ENCODE peak calls at places on chromosomes 5 and 9, in six cellular contexts. I is DND-41, U is GM23338, H is gastrocnemius medialis, B is spleen, T is IMR-90. N is an unnamed sample. For H3K36me3 and H3K4me1, the result is how much of the 10 kb centered on the place peaks cover.

GRCh38 chr5:127112347-127112864 is 39.1 kb upstream of the C5orf63 start:
- DNase-seq in U (no peak), T (no peak), H (no peak), I (no peak), B (no peak), N (no peak)

GRCh38 chr5:3835817-3836216 is 240.2 kb downstream of the IRX1 start:
- DNase-seq in B (no peak), U (no peak), I (no peak), H (no peak), T (no peak), N (no peak)

GRCh38 chr5:139711852-139712171 is 63.7 kb downstream of the CXXC5 start:
- DNase-seq in T (no peak), B (peak), U (peak), H (no peak), I (no peak), N (no peak)

GRCh38 chr5:64003966-64004365 is 41.7 kb upstream of the HTR1A start:
- DNase-seq in U (no peak), I (no peak), H (no peak), T (no peak), B (no peak), N (no peak)

GRCh38 chr9:114745108-114745848 is 60.6 kb downstream of the TNFSF15 start:
- DNase-seq in I (no peak), U (no peak), H (no peak), B (no peak), T (no peak), N (no peak)

GRCh38 chr5:113447651-113448050 is 12.9 kb upstream of the TSSK1B start:
- DNase-seq in I (no peak), B (no peak), U (peak), T (no peak), H (no peak), N (no peak)

GRCh38 chr5:56145106-56145505 is 88.0 kb downstream of the ANKRD55 start:
- DNase-seq in T (no peak), B (no peak), U (no peak), I (no peak), H (no peak), N (no peak)

GRCh38 chr5:137507150-137507549 is 8.0 kb upstream of the SPOCK1 start:
- DNase-seq in I (no peak), T (no peak), U (no peak), B (no peak), H (no peak), N (no peak)

GRCh38 chr5:118506453-118506852 is 481.9 kb downstream of the DTWD2 start:
- DNase-seq in U (no peak), I (no peak), B (peak), T (no peak), H (no peak), N (no peak)

GRCh38 chr9:113853333-113853732 is 22.8 kb upstream of the ZNF618 start:
- DNase-seq in B (no peak), T (no peak), H (no peak), I (no peak), U (peak), N (no peak)

GRCh38 chr5:102583663-102584062 is 84.9 kb upstream of the SLCO6A1 start:
- DNase-seq in B (no peak), T (peak), I (no peak), H (no peak), U (peak), N (no peak)

GRCh38 chr5:132510076-132510475 is 19.5 kb upstream of the IRF1 start:
- DNase-seq in I (no peak), B (no peak), H (no peak), U (no peak), T (peak), N (no peak)

GRCh38 chr9:131776473-131776872 is 36.6 kb upstream of the RAPGEF1 start:
- DNase-seq in I (peak), B (no peak), U (peak), T (peak), H (no peak), N (no peak)

GRCh38 chr9:78321505-78321904 is 24.6 kb downstream of the PSAT1 start:
- DNase-seq in U (no peak), T (no peak), I (no peak), B (no peak), H (no peak), N (no peak)

GRCh38 chr5:154756871-154757646 is 1.9 kb downstream of the LARP1 start:
- DNase-seq in B (peak), I (peak), U (peak), T (peak), H (peak), N (peak)

GRCh38 chr9:69339620-69340019 is 14.6 kb downstream of the ENTREP1 start:
- DNase-seq in H (no peak), B (no peak), I (no peak), U (peak), T (no peak), N (no peak)

GRCh38 chr9:5509573-5509972 is 758 bp upstream of the PDCD1LG2 start:
- DNase-seq in U (no peak), I (no peak), H (no peak), T (peak), B (no peak), N (no peak)

GRCh38 chr5:41747291-41747690 is 122.9 kb downstream of the OXCT1 start:
- DNase-seq in T (peak), B (no peak), H (no peak), I (no peak), U (no peak), N (no peak)

GRCh38 chr9:12963537-12963936 is 188.7 kb downstream of the LURAP1L start:
- DNase-seq in U (no peak), T (no peak), B (no peak), H (no peak), I (no peak), N (no peak)

GRCh38 chr9:72726951-72727350 is 205.5 kb downstream of the TMC1 start:
- DNase-seq in B (no peak), T (no peak), H (no peak), I (no peak), U (peak), N (no peak)

GRCh38 chr5:114050087-114050486 is 311.8 kb upstream of the KCNN2 start:
- DNase-seq in B (no peak), T (no peak), U (no peak), H (no peak), I (no peak), N (no peak)

GRCh38 chr9:2849943-2850342 is 6.0 kb upstream of the PUM3 start:
- DNase-seq in T (no peak), H (no peak), U (no peak), B (no peak), I (no peak), N (no peak)

GRCh38 chr9:967851-968641 is 8.4 kb upstream of the DMRT3 start:
- DNase-seq in U (peak), I (no peak), H (no peak), T (peak), B (no peak), N (no peak)

GRCh38 chr5:120848883-120849282 is 384.8 kb downstream of the PRR16 start:
- DNase-seq in U (peak), I (no peak), H (no peak), T (no peak), B (no peak), N (no peak)

GRCh38 chr9:121689461-121690157 is 38.2 kb downstream of the DAB2IP start:
- DNase-seq in H (no peak), U (no peak), T (no peak), I (no peak), B (peak), N (no peak)

GRCh38 chr9:38181866-38182265 is 112.8 kb upstream of the SHB start:
- DNase-seq in B (no peak), H (no peak), T (no peak), I (no peak), U (no peak), N (no peak)

GRCh38 chr9:37293664-37294524 is 128.6 kb upstream of the GRHPR start:
- DNase-seq in T (peak), H (no peak), I (peak), B (no peak), U (no peak), N (no peak)

GRCh38 chr9:34552986-34553385 is 30.2 kb upstream of the ENHO start:
- DNase-seq in B (peak), I (no peak), T (no peak), U (no peak), H (no peak), N (peak)

GRCh38 chr9:72978724-72979123 is 25.9 kb upstream of the ALDH1A1 start:
- DNase-seq in H (no peak), I (no peak), B (no peak), U (no peak), T (no peak), N (no peak)

GRCh38 chr5:16916262-16916878 is 19.7 kb downstream of the MYO10 start:
- DNase-seq in U (no peak), B (no peak), T (peak), H (no peak), I (no peak), N (no peak)

GRCh38 chr9:88923653-88924284 is 67.5 kb upstream of the S1PR3 start:
- DNase-seq in H (no peak), I (no peak), B (peak), U (no peak), T (no peak), N (peak)

GRCh38 chr9:131337131-131337848 is 47.8 kb downstream of the PLPP7 start:
- DNase-seq in U (no peak), H (no peak), I (no peak), T (no peak), B (peak), N (no peak)

GRCh38 chr5:126836778-126837177 is 59.8 kb downstream of the LMNB1 start:
- DNase-seq in T (no peak), I (no peak), B (no peak), U (no peak), H (no peak), N (no peak)

GRCh38 chr9:75866273-75866871 is 24.1 kb upstream of the PCSK5 start:
- DNase-seq in H (no peak), T (peak), U (peak), B (no peak), I (peak), N (no peak)

GRCh38 chr5:143514915-143515314 is 111.4 kb upstream of the NR3C1 start:
- DNase-seq in B (no peak), H (no peak), I (no peak), U (no peak), T (peak), N (no peak)

GRCh38 chr5:2756764-2757163 is 5.3 kb upstream of the IRX2 start:
- DNase-seq in H (no peak), T (no peak), B (no peak), I (no peak), U (peak), N (no peak)

GRCh38 chr5:448061-448765 is 5.2 kb downstream of the EXOC3 start:
- DNase-seq in H (no peak), B (peak), U (no peak), I (no peak), T (no peak), N (peak)

GRCh38 chr9:100700689-100701318 is 122.9 kb downstream of the CAVIN4 start:
- DNase-seq in B (no peak), U (peak), T (peak), I (peak), H (no peak), N (no peak)

GRCh38 chr9:131393622-131394463 is at the start of gene PRRC2B:
- DNase-seq in H (peak), T (peak), I (peak), B (peak), U (peak), N (peak)

GRCh38 chr5:82388186-82388585 is 110.0 kb upstream of the RPS23 start:
- DNase-seq in B (no peak), I (no peak), T (peak), U (no peak), H (no peak), N (no peak)

GRCh38 chr5:68962632-68963484 is 131.0 kb upstream of the SLC30A5 start:
- DNase-seq in H (peak), B (no peak), U (peak), I (peak), T (peak), N (peak)
- TF ChIP-seq CTCF in H (peak), B (peak), U (peak), I (peak), T (peak), N (peak)

GRCh38 chr9:133809335-133809734 is 71.2 kb upstream of the SARDH start:
- DNase-seq in T (no peak), H (no peak), B (no peak), U (no peak), I (no peak), N (no peak)
- H3K36me3 ChIP-seq in T (under half), H (under half), B (half or more), U (under half), I (under half), N (under half)

GRCh38 chr9:93954436-93955355 is at the start of gene BARX1:
- DNase-seq in B (no peak), H (no peak), U (peak), I (no peak), T (no peak), N (no peak)
- H3K4me1 ChIP-seq in B (under half), H (under half), U (half or more), I (under half), T (under half), N (under half)

GRCh38 chr9:71684566-71684965 is 83.7 kb downstream of the CEMIP2 start:
- DNase-seq in T (no peak), H (no peak), U (no peak), B (no peak), I (no peak), N (no peak)

GRCh38 chr9:71681708-71682268 is 86.5 kb downstream of the CEMIP2 start:
- DNase-seq in T (peak), B (no peak), H (no peak), U (no peak), I (no peak), N (no peak)

GRCh38 chr9:71685394-71685793 is 82.9 kb downstream of the CEMIP2 start:
- DNase-seq in T (peak), H (no peak), I (peak), B (no peak), U (no peak), N (no peak)

GRCh38 chr9:71685988-71686387 is 82.3 kb downstream of the CEMIP2 start:
- DNase-seq in B (no peak), T (no peak), I (peak), H (no peak), U (peak), N (no peak)

DNA sequence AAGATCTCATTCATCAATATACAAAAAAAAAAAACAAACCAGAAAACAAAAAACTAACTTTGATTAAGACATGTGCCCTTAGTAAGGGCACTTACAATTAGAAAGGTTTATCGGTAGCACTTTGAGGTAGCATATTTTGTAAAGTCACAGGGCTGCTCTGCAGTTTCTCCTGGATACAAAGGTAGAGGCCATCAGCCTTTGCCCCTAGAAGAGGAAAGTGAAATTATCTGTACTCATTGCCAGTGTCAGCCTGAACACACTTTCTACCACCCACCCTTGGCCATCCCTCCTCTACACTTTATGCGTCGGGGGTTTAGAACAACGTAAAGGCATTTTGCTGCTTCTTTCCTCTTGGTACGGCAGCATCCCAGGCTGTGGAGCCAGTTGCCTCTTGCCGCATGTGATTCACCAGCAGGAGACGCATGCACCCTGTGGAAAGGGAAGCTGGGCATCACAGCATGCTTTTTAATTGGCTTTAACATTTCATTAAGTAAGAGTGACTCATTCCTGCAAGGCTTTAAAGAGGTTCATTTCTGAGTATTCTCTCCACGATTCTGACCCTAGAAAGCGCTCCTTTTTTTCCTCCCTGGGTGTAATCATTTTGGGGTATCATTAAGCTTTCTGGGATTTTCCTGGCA is 84.6 kb downstream of the CEMIP2 start:
- DNase-seq in I (no peak), H (no peak), T (peak), B (no peak), U (peak), N (no peak)
- TF ChIP-seq CTCF in I (no peak), H (no peak), T (peak), B (peak), U (peak), N (no peak)

DNA sequence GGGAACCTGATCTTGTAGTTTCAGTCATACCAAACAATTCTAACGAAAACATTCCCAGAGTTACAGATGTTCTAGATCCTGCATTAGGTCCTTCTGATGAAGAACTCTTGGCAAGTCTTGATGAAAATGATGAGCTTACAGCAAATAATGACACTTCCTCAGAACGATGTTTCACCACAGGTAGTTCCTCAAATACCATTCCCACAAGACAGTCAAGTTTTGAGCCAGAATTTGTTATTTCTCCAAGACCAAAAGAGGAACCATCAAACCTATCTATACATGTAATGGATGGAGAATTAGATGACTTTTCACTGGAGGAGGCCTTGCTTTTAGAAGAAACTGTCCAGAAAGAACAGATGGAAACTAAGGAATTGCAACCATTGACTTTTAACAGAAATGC is 21.0 kb downstream of the RMI1 start:
- DNase-seq in H (no peak), I (no peak), U (no peak), T (no peak), B (no peak), N (no peak)
- H3K36me3 ChIP-seq in H (under half), I (under half), U (under half), T (under half), B (under half), N (under half)

DNA sequence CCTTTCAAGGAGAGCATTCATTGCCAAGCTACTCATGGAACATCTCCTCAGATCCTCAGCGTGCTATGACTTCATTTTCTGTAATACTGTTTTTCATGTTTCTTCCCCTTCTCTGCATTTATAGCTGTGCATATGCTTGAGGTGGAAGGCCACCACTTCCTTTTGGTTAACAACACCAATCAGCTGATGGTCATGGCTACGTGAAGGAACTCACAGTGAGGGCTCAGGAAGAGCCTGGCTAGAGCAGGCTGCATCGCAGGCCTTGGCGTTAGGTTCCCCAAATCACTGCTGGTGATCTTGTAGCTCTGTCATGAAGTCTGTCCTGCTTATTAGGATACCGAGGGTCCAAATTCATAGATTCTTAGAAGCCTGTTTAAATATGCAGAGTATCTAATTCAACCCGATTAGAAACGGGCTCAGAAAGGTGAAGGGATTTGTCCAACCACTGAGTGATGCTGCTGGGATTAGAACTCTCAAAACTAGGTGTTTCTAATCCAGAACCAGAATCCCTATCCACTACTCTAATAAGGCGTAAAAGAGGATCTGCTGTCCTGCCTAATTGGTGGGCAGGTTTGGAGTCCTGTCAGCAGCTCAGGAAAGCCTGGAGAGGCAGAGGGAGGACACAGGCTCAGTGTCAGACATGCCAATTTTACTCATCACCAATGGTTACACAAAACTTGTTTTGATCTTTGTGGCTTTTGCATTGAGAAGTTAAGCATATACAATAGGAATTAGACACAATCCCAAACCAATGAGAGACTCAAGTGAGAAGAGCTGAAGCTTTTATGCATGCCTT is 7.5 kb downstream of the SYK start:
- DNase-seq in U (no peak), T (no peak), H (no peak), B (peak), I (no peak), N (peak)
- H3K4me1 ChIP-seq in U (under half), T (under half), H (under half), B (under half), I (under half), N (under half)

DNA sequence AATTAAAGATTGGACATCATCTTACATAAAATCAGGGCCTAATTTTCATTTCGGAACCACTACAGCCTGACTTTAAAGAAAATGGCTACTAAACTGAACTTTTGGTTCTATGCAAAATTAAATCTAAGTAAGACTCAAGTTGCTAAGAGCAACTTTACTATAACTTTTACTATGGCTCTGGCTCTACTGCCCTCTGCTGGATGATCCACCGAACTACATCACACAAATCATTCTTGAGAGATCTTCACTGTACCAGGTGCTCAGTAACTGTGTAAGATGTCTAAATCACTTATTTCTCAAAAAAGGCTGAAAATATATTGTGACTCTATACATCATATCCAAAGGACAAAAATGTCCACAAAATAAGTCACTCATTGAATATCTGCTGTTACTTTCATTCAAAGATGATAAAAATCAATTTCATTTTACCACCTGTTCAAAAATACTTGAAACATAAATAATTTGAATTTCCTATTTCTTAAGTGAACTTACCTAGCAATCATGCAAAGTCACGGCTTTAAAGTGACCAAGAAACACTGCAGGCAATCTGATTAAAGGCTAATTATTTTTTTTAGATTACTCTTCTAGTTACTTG is 13.5 kb downstream of the MOCS2 start:
- DNase-seq in U (peak), I (peak), H (no peak), B (no peak), T (peak), N (no peak)
- TF ChIP-seq CTCF in U (peak), I (peak), H (peak), B (peak), T (peak), N (peak)

N was measured in left lung.